ENCODE peak calls at places on chromosome X, in seven cellular contexts. R is astrocyte of the spinal cord; T is GM12865; W is fibroblast of pulmonary artery; N is colonic mucosa; O is adipocyte; E is CD8-positive, alpha-beta memory T cell. P is an unnamed sample.

GRCh38 chrX:38336538-38337240 is 9.4 kb upstream of the RPGR start:
- DNase-seq in R (no peak), T (no peak), W (no peak), N (peak; percentile 59), O (no peak), E (no peak), P (no peak)

GRCh38 chrX:14032383-14032782 is 2.7 kb upstream of the GEMIN8 start:
- DNase-seq in R (peak; percentile 56), T (peak; percentile 67), W (peak; percentile 69), N (peak; percentile 69), O (peak; percentile 88), E (peak; percentile 60), P (peak; percentile 63)

GRCh38 chrX:9282325-9282724 is 182.5 kb upstream of the TBL1X start:
- DNase-seq in R (no peak), T (no peak), W (peak; percentile 14), N (no peak), O (peak; percentile 40), E (no peak), P (no peak)

GRCh38 chrX:74371823-74372222 is 49.5 kb upstream of the SLC16A2 start:
- DNase-seq in R (no peak), T (no peak), W (no peak), N (no peak), O (peak; percentile 10), E (no peak), P (no peak)

GRCh38 chrX:118345045-118345400 is 883 bp upstream of the WDR44 start:
- DNase-seq in R (no peak), T (peak; percentile 41), W (no peak), N (no peak), O (no peak), E (no peak), P (no peak)

GRCh38 chrX:107747596-107748161 is 27.9 kb downstream of the TSC22D3 start:
- DNase-seq in R (peak; percentile 51), T (no peak), W (peak; percentile 60), N (no peak), O (peak; percentile 81), E (no peak), P (peak; percentile 65)

GRCh38 chrX:8738588-8739189 is 6.8 kb upstream of the ANOS1 start:
- DNase-seq in R (peak; percentile 51), T (peak; percentile 26), W (peak; percentile 59), N (peak; percentile 38), O (peak; percentile 71), E (no peak), P (peak; percentile 83)

GRCh38 chrX:107968623-107969022 is 13.5 kb downstream of the TEX13B start:
- DNase-seq in R (no peak), T (no peak), W (no peak), N (no peak), O (no peak), E (no peak), P (no peak)

GRCh38 chrX:43556207-43556606 is 99.9 kb upstream of the MAOA start:
- DNase-seq in R (no peak), T (no peak), W (no peak), N (no peak), O (no peak), E (no peak), P (no peak)

GRCh38 chrX:46865281-46865680 is 28.4 kb downstream of the RP2 start:
- DNase-seq in R (peak; percentile 56), T (no peak), W (peak; percentile 61), N (no peak), O (peak; percentile 44), E (no peak), P (peak; percentile 46)

GRCh38 chrX:54494166-54494969 is 1.7 kb downstream of the FGD1 start:
- DNase-seq in R (peak; percentile 25), T (no peak), W (no peak), N (no peak), O (no peak), E (no peak), P (no peak)

GRCh38 chrX:144219035-144219434 is 335.2 kb downstream of the UBE2NL start:
- DNase-seq in R (no peak), T (no peak), W (peak; percentile 0), N (no peak), O (no peak), E (no peak), P (peak; percentile 0)

GRCh38 chrX:42746606-42747005 is 31.4 kb downstream of the PPP1R2C start:
- DNase-seq in R (peak; percentile 38), T (no peak), W (peak; percentile 94), N (no peak), O (peak; percentile 49), E (no peak), P (peak; percentile 93)

GRCh38 chrX:124690495-124690894 is 344.1 kb downstream of the SH2D1A start:
- DNase-seq in R (no peak), T (no peak), W (no peak), N (no peak), O (no peak), E (no peak), P (no peak)

GRCh38 chrX:41350150-41350975 is 16.4 kb downstream of the DDX3X start:
- DNase-seq in R (peak; percentile 48), T (no peak), W (peak; percentile 33), N (no peak), O (no peak), E (no peak), P (peak; percentile 15)

GRCh38 chrX:95764972-95765451 is 919.6 kb upstream of the DIAPH2 start:
- DNase-seq in R (peak; percentile 45), T (peak; percentile 14), W (peak; percentile 64), N (no peak), O (peak; percentile 50), E (no peak), P (peak; percentile 65)

GRCh38 chrX:14913241-14913640 is 40.0 kb downstream of the MOSPD2 start:
- DNase-seq in R (peak; percentile 43), T (no peak), W (peak; percentile 53), N (no peak), O (no peak), E (no peak), P (no peak)

GRCh38 chrX:112677167-112677566 is 2.6 kb downstream of the LHFPL1 start:
- DNase-seq in R (no peak), T (no peak), W (peak; percentile 78), N (no peak), O (peak; percentile 15), E (no peak), P (peak; percentile 51)

GRCh38 chrX:40473460-40474204 is 107.1 kb upstream of the ATP6AP2 start:
- DNase-seq in R (no peak), T (no peak), W (no peak), N (no peak), O (no peak), E (no peak), P (no peak)

GRCh38 chrX:130024127-130024526 is 41.7 kb downstream of the BCORL1 start:
- DNase-seq in R (peak; percentile 25), T (peak; percentile 86), W (peak; percentile 70), N (peak; percentile 83), O (no peak), E (peak; percentile 78), P (peak; percentile 55)

GRCh38 chrX:106959897-106960296 is 39.7 kb downstream of the CLDN2 start:
- DNase-seq in R (peak; percentile 56), T (no peak), W (peak; percentile 54), N (no peak), O (peak; percentile 69), E (no peak), P (peak; percentile 66)

GRCh38 chrX:43631841-43632240 is 24.3 kb upstream of the MAOA start:
- DNase-seq in R (no peak), T (no peak), W (no peak), N (no peak), O (no peak), E (no peak), P (no peak)

GRCh38 chrX:140480765-140481164 is 24.1 kb downstream of the SOX3 start:
- DNase-seq in R (peak; percentile 85), T (no peak), W (no peak), N (no peak), O (no peak), E (no peak), P (no peak)
- H3K4me3 ChIP-seq in R (no peak overlapping the region), T (no peak overlapping the region), W (no peak overlapping the region), N (no peak overlapping the region), O (no peak overlapping the region), E (no peak overlapping the region), P (no peak overlapping the region)

DNA sequence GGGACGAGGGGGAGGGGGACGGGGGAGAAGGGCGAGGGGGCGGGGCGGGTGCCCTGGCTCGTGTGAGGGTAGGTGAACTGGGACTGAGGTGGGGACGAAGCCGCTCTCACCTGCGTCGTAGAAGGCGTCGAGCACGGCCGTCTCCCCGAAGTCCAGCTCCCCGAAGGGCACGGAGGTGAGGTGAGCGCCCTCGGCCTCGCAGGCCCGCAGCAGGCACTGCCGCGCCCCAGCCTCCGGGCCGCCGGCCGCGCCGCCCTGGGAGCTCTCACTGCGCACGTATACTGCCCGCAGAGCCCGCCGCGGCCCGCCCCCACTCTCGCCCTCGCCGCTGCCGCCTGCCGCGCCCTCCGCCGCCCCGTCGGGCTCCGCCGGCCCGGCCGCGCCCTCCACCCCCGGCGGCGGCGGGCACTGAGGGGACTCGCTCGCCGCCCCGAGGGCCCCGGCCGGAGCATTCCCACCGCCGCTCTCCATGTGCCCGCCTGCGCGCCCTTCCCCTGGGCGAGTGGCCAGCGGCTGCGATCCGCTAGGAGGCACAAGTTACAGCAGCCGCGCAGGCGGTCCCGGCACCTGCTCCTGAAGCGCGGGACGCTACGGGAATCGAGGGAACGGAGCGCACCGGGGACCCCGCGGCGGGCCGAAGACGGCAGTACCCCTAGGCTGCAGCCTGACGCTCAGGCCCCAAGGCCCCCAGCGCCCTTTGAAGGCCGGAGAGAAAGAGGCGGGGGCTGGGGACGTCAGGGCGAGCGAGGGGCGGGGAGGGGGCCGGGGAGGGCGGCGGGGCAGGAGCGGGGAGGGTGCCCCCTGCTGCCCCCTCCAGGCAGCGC is at the start of gene MAP3K15:
- DNase-seq in R (no peak), T (peak; percentile 24), W (no peak), N (peak; percentile 23), O (peak; percentile 40), E (no peak), P (peak; percentile 58)
- H3K4me3 ChIP-seq in R (no peak within 1 kb of the TSS), T (peak within 1 kb of the TSS; percentile 47), W (no peak within 1 kb of the TSS), N (peak within 1 kb of the TSS; percentile 29), O (no peak within 1 kb of the TSS), E (no peak within 1 kb of the TSS), P (peak within 1 kb of the TSS; percentile 33)

DNA sequence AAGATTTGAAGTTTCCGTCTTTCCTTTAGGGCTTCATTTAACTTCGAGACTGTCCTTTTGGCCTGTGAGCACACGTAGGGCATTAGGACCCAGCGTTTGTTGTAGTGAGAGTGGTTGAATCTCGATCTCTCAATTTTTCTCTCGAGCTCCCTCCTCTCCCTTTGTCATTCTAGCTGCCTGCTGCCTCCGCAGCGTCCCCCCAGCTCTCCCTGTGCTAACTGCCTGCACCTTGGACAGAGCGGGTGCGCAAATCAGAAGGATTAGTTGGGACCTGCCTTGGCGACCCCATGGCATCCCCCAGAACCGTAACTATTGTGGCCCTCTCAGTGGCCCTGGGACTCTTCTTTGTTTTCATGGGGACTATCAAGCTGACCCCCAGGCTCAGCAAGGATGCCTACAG is at the start of gene TMEM35A:
- DNase-seq in R (peak; percentile 16), T (no peak), W (peak; percentile 45), N (peak; percentile 21), O (peak; percentile 44), E (no peak), P (peak; percentile 38)
- H3K4me3 ChIP-seq in R (peak within 1 kb of the TSS; percentile 54), T (no peak within 1 kb of the TSS), W (peak within 1 kb of the TSS; percentile 55), N (peak within 1 kb of the TSS; percentile 34), O (peak within 1 kb of the TSS; percentile 67), E (no peak within 1 kb of the TSS), P (peak within 1 kb of the TSS; percentile 34)

DNA sequence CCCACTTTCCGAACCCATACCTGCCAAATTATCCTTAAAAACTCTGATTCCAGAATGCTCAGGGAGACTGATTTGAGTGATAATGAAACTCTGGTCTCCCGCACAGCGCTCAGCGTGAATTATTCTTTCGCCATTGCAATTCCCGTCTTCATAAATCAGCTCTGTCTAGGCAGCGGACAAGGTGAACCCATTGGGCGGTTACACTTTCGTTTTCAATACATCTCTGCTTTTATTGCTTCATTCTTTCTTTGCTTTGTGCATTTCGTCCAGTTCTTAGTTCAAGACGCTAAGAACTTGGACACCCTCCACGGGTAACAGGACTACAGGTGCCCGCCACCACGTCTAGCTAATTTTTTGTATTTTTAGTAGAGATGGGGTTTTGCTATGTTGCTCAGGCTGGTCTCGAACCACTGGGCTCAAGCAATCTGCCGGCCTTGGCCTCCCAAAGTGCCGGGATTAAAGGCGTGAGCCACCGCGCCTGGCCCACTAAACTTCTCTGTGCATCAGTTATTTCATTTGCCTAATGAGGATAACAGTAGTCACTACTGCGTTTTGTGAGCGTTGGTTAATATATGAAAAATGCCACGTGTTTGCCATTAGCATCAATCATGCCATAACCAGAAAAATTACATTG is 930 bp upstream of the PGK1 start:
- DNase-seq in R (no peak), T (no peak), W (no peak), N (no peak), O (no peak), E (no peak), P (no peak)
- H3K4me3 ChIP-seq in R (peak overlapping the region; percentile 43), T (peak overlapping the region; percentile 74), W (peak overlapping the region; percentile 54), N (peak overlapping the region; percentile 29), O (peak overlapping the region; percentile 78), E (peak overlapping the region; percentile 54), P (peak overlapping the region; percentile 13)

P was measured in cardiac muscle cell.